ENCODE peak calls at places on chromosomes 5 and 9, in eight cellular contexts. One of them, this sample, is unnamed.

GRCh38 chr5:124908603-124909451 is 162.4 kb upstream of the ZNF608 start:
- DNase-seq in hippocampal formation: no peak
- DNase-seq in gastrocnemius medialis: no peak
- DNase-seq in left cardiac atrium: no peak
- DNase-seq in activated CD4-positive, CD25-positive, alpha-beta regulatory T cell: no peak
- DNase-seq in AG08396: no peak
- DNase-seq in NCI-H187: no peak
- DNase-seq in NCI-H748 treated with DMSO at 0.1 percent for 48 hours: peak
- DNase-seq in this sample: no peak

GRCh38 chr5:40446910-40447309 is 232.8 kb upstream of the PTGER4 start:
- DNase-seq in hippocampal formation: no peak
- DNase-seq in gastrocnemius medialis: no peak
- DNase-seq in left cardiac atrium: no peak
- DNase-seq in activated CD4-positive, CD25-positive, alpha-beta regulatory T cell: no peak
- DNase-seq in AG08396: peak
- DNase-seq in NCI-H187: no peak
- DNase-seq in NCI-H748 treated with DMSO at 0.1 percent for 48 hours: no peak
- DNase-seq in this sample: no peak

GRCh38 chr5:95973793-95974325 is 12.2 kb upstream of the ELL2 start:
- DNase-seq in hippocampal formation: no peak
- DNase-seq in gastrocnemius medialis: no peak
- DNase-seq in left cardiac atrium: no peak
- DNase-seq in activated CD4-positive, CD25-positive, alpha-beta regulatory T cell: no peak
- DNase-seq in AG08396: no peak
- DNase-seq in NCI-H187: no peak
- DNase-seq in NCI-H748 treated with DMSO at 0.1 percent for 48 hours: no peak
- DNase-seq in this sample: no peak

GRCh38 chr5:156380846-156381245 is 53.9 kb downstream of the SGCD start:
- DNase-seq in hippocampal formation: no peak
- DNase-seq in gastrocnemius medialis: no peak
- DNase-seq in left cardiac atrium: no peak
- DNase-seq in activated CD4-positive, CD25-positive, alpha-beta regulatory T cell: no peak
- DNase-seq in AG08396: peak
- DNase-seq in NCI-H187: no peak
- DNase-seq in NCI-H748 treated with DMSO at 0.1 percent for 48 hours: no peak
- DNase-seq in this sample: peak

GRCh38 chr5:1734271-1734907 is 65.2 kb downstream of the MRPL36 start:
- DNase-seq in hippocampal formation: no peak
- DNase-seq in gastrocnemius medialis: peak
- DNase-seq in left cardiac atrium: no peak
- DNase-seq in activated CD4-positive, CD25-positive, alpha-beta regulatory T cell: no peak
- DNase-seq in AG08396: no peak
- DNase-seq in NCI-H187: no peak
- DNase-seq in NCI-H748 treated with DMSO at 0.1 percent for 48 hours: no peak
- DNase-seq in this sample: no peak

GRCh38 chr9:83538172-83538889 is at the start of gene FRMD3:
- DNase-seq in hippocampal formation: peak
- DNase-seq in gastrocnemius medialis: peak
- DNase-seq in left cardiac atrium: peak
- DNase-seq in activated CD4-positive, CD25-positive, alpha-beta regulatory T cell: no peak
- DNase-seq in AG08396: peak
- DNase-seq in NCI-H187: peak
- DNase-seq in NCI-H748 treated with DMSO at 0.1 percent for 48 hours: peak
- DNase-seq in this sample: peak

GRCh38 chr5:4065472-4066320 is 470.1 kb downstream of the IRX1 start:
- DNase-seq in hippocampal formation: no peak
- DNase-seq in gastrocnemius medialis: no peak
- DNase-seq in left cardiac atrium: no peak
- DNase-seq in activated CD4-positive, CD25-positive, alpha-beta regulatory T cell: no peak
- DNase-seq in AG08396: no peak
- DNase-seq in NCI-H187: no peak
- DNase-seq in NCI-H748 treated with DMSO at 0.1 percent for 48 hours: no peak
- DNase-seq in this sample: no peak

GRCh38 chr9:99057665-99058625 is 47.0 kb upstream of the TGFBR1 start:
- DNase-seq in hippocampal formation: no peak
- DNase-seq in gastrocnemius medialis: no peak
- DNase-seq in left cardiac atrium: no peak
- DNase-seq in activated CD4-positive, CD25-positive, alpha-beta regulatory T cell: peak
- DNase-seq in AG08396: peak
- DNase-seq in NCI-H187: no peak
- DNase-seq in NCI-H748 treated with DMSO at 0.1 percent for 48 hours: no peak
- DNase-seq in this sample: no peak

GRCh38 chr9:91724068-91724440 is 226.0 kb downstream of the ROR2 start:
- DNase-seq in hippocampal formation: no peak
- DNase-seq in gastrocnemius medialis: no peak
- DNase-seq in left cardiac atrium: no peak
- DNase-seq in activated CD4-positive, CD25-positive, alpha-beta regulatory T cell: no peak
- DNase-seq in AG08396: no peak
- DNase-seq in NCI-H187: no peak
- DNase-seq in NCI-H748 treated with DMSO at 0.1 percent for 48 hours: no peak
- DNase-seq in this sample: no peak

GRCh38 chr5:50709471-50709870 is 43.0 kb downstream of the PARP8 start:
- DNase-seq in hippocampal formation: no peak
- DNase-seq in gastrocnemius medialis: no peak
- DNase-seq in left cardiac atrium: no peak
- DNase-seq in activated CD4-positive, CD25-positive, alpha-beta regulatory T cell: no peak
- DNase-seq in AG08396: peak
- DNase-seq in NCI-H187: no peak
- DNase-seq in NCI-H748 treated with DMSO at 0.1 percent for 48 hours: no peak
- DNase-seq in this sample: no peak

GRCh38 chr5:60687927-60688720 is 11.8 kb downstream of the DEPDC1B start:
- DNase-seq in hippocampal formation: no peak
- DNase-seq in gastrocnemius medialis: no peak
- DNase-seq in left cardiac atrium: no peak
- DNase-seq in activated CD4-positive, CD25-positive, alpha-beta regulatory T cell: no peak
- DNase-seq in AG08396: peak
- DNase-seq in NCI-H187: no peak
- DNase-seq in NCI-H748 treated with DMSO at 0.1 percent for 48 hours: no peak
- DNase-seq in this sample: no peak

GRCh38 chr9:36101916-36102741 is 34.4 kb upstream of the GLIPR2 start:
- DNase-seq in hippocampal formation: no peak
- DNase-seq in gastrocnemius medialis: peak
- DNase-seq in left cardiac atrium: peak
- DNase-seq in activated CD4-positive, CD25-positive, alpha-beta regulatory T cell: no peak
- DNase-seq in AG08396: peak
- DNase-seq in NCI-H187: no peak
- DNase-seq in NCI-H748 treated with DMSO at 0.1 percent for 48 hours: no peak
- DNase-seq in this sample: no peak

GRCh38 chr5:111345731-111346130 is 121.5 kb downstream of the CAMK4 start:
- DNase-seq in hippocampal formation: no peak
- DNase-seq in gastrocnemius medialis: no peak
- DNase-seq in left cardiac atrium: no peak
- DNase-seq in activated CD4-positive, CD25-positive, alpha-beta regulatory T cell: no peak
- DNase-seq in AG08396: no peak
- DNase-seq in NCI-H187: no peak
- DNase-seq in NCI-H748 treated with DMSO at 0.1 percent for 48 hours: no peak
- DNase-seq in this sample: no peak

GRCh38 chr5:44814761-44815160 is 6.0 kb downstream of the MRPS30 start:
- DNase-seq in hippocampal formation: no peak
- DNase-seq in gastrocnemius medialis: no peak
- DNase-seq in left cardiac atrium: no peak
- DNase-seq in activated CD4-positive, CD25-positive, alpha-beta regulatory T cell: no peak
- DNase-seq in AG08396: no peak
- DNase-seq in NCI-H187: no peak
- DNase-seq in NCI-H748 treated with DMSO at 0.1 percent for 48 hours: no peak
- DNase-seq in this sample: no peak

GRCh38 chr9:110047955-110048472 is 159.9 kb downstream of the C9orf152 start:
- DNase-seq in hippocampal formation: no peak
- DNase-seq in gastrocnemius medialis: no peak
- DNase-seq in left cardiac atrium: no peak
- DNase-seq in activated CD4-positive, CD25-positive, alpha-beta regulatory T cell: no peak
- DNase-seq in AG08396: no peak
- DNase-seq in NCI-H187: no peak
- DNase-seq in NCI-H748 treated with DMSO at 0.1 percent for 48 hours: peak
- DNase-seq in this sample: no peak

GRCh38 chr9:98316445-98317133 is 61.1 kb upstream of the TBC1D2 start:
- DNase-seq in hippocampal formation: no peak
- DNase-seq in gastrocnemius medialis: no peak
- DNase-seq in left cardiac atrium: no peak
- DNase-seq in activated CD4-positive, CD25-positive, alpha-beta regulatory T cell: no peak
- DNase-seq in AG08396: no peak
- DNase-seq in NCI-H187: no peak
- DNase-seq in NCI-H748 treated with DMSO at 0.1 percent for 48 hours: no peak
- DNase-seq in this sample: no peak

GRCh38 chr9:82152181-82152580 is 163.6 kb downstream of the SPATA31D1 start:
- DNase-seq in hippocampal formation: no peak
- DNase-seq in gastrocnemius medialis: no peak
- DNase-seq in left cardiac atrium: no peak
- DNase-seq in activated CD4-positive, CD25-positive, alpha-beta regulatory T cell: no peak
- DNase-seq in AG08396: no peak
- DNase-seq in NCI-H187: no peak
- DNase-seq in NCI-H748 treated with DMSO at 0.1 percent for 48 hours: no peak
- DNase-seq in this sample: no peak

GRCh38 chr5:136197462-136198142 is 4.6 kb upstream of the SMIM32 start:
- DNase-seq in hippocampal formation: no peak
- DNase-seq in gastrocnemius medialis: no peak
- DNase-seq in left cardiac atrium: no peak
- DNase-seq in activated CD4-positive, CD25-positive, alpha-beta regulatory T cell: no peak
- DNase-seq in AG08396: no peak
- DNase-seq in NCI-H187: no peak
- DNase-seq in NCI-H748 treated with DMSO at 0.1 percent for 48 hours: no peak
- DNase-seq in this sample: no peak

GRCh38 chr5:53642006-53642405 is 81.6 kb downstream of the NDUFS4 start:
- DNase-seq in hippocampal formation: no peak
- DNase-seq in gastrocnemius medialis: no peak
- DNase-seq in left cardiac atrium: no peak
- DNase-seq in activated CD4-positive, CD25-positive, alpha-beta regulatory T cell: no peak
- DNase-seq in AG08396: peak
- DNase-seq in NCI-H187: no peak
- DNase-seq in NCI-H748 treated with DMSO at 0.1 percent for 48 hours: no peak
- DNase-seq in this sample: no peak

GRCh38 chr5:6722015-6722414 is 8.8 kb downstream of the TENT4A start:
- DNase-seq in hippocampal formation: no peak
- DNase-seq in gastrocnemius medialis: no peak
- DNase-seq in left cardiac atrium: no peak
- DNase-seq in activated CD4-positive, CD25-positive, alpha-beta regulatory T cell: no peak
- DNase-seq in AG08396: peak
- DNase-seq in NCI-H187: no peak
- DNase-seq in NCI-H748 treated with DMSO at 0.1 percent for 48 hours: no peak
- DNase-seq in this sample: no peak